ENCODE peak calls at places on chromosome 10, in ten cellular contexts. A is endodermal cell, D is left ventricle myocardium inferior, M is tibial artery, C is H1, U is fibroblast of the aortic adventitia, S is ascending aorta, X is colonic mucosa, H is AG09309, W is AG10803. K is an unnamed sample.

GRCh38 chr10:76352300-76352699 is 920.9 kb downstream of the LRMDA start:
- DNase-seq in X (no peak), S (no peak), U (peak), W (peak), M (no peak), H (peak), C (no peak), D (no peak), A (no peak), K (peak)

GRCh38 chr10:22714524-22715289 is at the start of gene PIP4K2A:
- DNase-seq in A (peak), U (peak), D (peak), W (peak), H (peak), X (peak), C (peak), M (peak), S (no peak), K (peak)

GRCh38 chr10:70931168-70931805 is 42.9 kb upstream of the PCBD1 start:
- DNase-seq in C (no peak), D (no peak), U (no peak), W (peak), A (peak), H (no peak), M (no peak), S (no peak), X (no peak), K (peak)

GRCh38 chr10:108901766-108902365 is 1021.4 kb downstream of the XPNPEP1 start:
- DNase-seq in S (no peak), M (no peak), D (no peak), W (no peak), U (no peak), X (no peak), A (no peak), C (no peak), H (no peak), K (no peak)

GRCh38 chr10:121152033-121152432 is 300.9 kb downstream of the WDR11 start:
- DNase-seq in H (no peak), A (no peak), U (no peak), X (no peak), W (no peak), D (no peak), M (no peak), S (no peak), C (no peak), K (no peak)

GRCh38 chr10:2214805-2215204 is 477.5 kb upstream of the ADARB2 start:
- DNase-seq in S (no peak), H (no peak), M (no peak), A (no peak), C (no peak), X (no peak), D (no peak), W (no peak), U (no peak), K (no peak)

GRCh38 chr10:123743441-123744225 is 77.5 kb downstream of the GPR26 start:
- DNase-seq in H (no peak), D (no peak), U (peak), A (no peak), C (no peak), W (peak), X (no peak), M (no peak), S (no peak), K (no peak)

GRCh38 chr10:113187066-113187777 is 237.2 kb downstream of the TCF7L2 start:
- DNase-seq in C (no peak), A (no peak), H (no peak), W (no peak), S (no peak), M (peak), D (peak), U (peak), X (no peak), K (peak)

GRCh38 chr10:60235001-60235400 is 154.7 kb downstream of the ANK3 start:
- DNase-seq in W (peak), H (peak), A (no peak), C (no peak), M (no peak), S (no peak), U (peak), D (no peak), X (no peak), K (peak)

GRCh38 chr10:124239666-124240065 is 146.3 kb upstream of the CHST15 start:
- DNase-seq in D (no peak), W (no peak), S (no peak), M (no peak), U (no peak), A (no peak), X (no peak), H (no peak), C (no peak), K (no peak)

GRCh38 chr10:69421611-69422308 is 5.0 kb upstream of the TACR2 start:
- DNase-seq in A (no peak), U (no peak), C (no peak), X (no peak), M (no peak), S (no peak), H (no peak), W (no peak), D (peak), K (peak)

GRCh38 chr10:71713135-71714040 is 6.2 kb downstream of the C10orf105 start:
- DNase-seq in S (peak), W (peak), U (peak), X (peak), A (peak), D (peak), M (peak), H (peak), C (no peak), K (peak)

GRCh38 chr10:84845628-84846261 is 517.4 kb downstream of the CCSER2 start:
- DNase-seq in W (no peak), S (no peak), C (no peak), H (no peak), U (no peak), D (no peak), M (no peak), A (peak), X (no peak), K (no peak)

GRCh38 chr10:69567920-69568319 is 5.3 kb downstream of the NEUROG3 start:
- DNase-seq in W (peak), X (no peak), M (no peak), C (peak), S (no peak), D (peak), H (no peak), A (peak), U (peak), K (peak)

GRCh38 chr10:101284171-101285092 is 55.2 kb upstream of the LBX1 start:
- DNase-seq in M (no peak), C (peak), X (no peak), H (no peak), S (no peak), D (no peak), A (peak), W (no peak), U (no peak), K (no peak)

GRCh38 chr10:96285331-96285752 is 14.0 kb upstream of the BLNK start:
- DNase-seq in X (peak), A (peak), D (no peak), W (no peak), U (no peak), S (no peak), M (no peak), H (no peak), C (peak), K (no peak)

GRCh38 chr10:120948889-120949382 is 97.8 kb downstream of the WDR11 start:
- DNase-seq in S (no peak), M (peak), A (peak), C (peak), U (peak), X (peak), H (peak), D (peak), W (peak), K (peak)

GRCh38 chr10:95837783-95838182 is 70.0 kb upstream of the CC2D2B start:
- DNase-seq in S (no peak), D (no peak), U (no peak), M (no peak), C (no peak), A (no peak), W (no peak), X (no peak), H (no peak), K (no peak)

GRCh38 chr10:61153766-61154165 is 209.8 kb upstream of the RHOBTB1 start:
- DNase-seq in S (no peak), C (no peak), M (no peak), A (no peak), U (peak), D (no peak), W (peak), X (no peak), H (no peak), K (peak)

GRCh38 chr10:27659786-27660185 is 85.8 kb downstream of the MKX start:
- DNase-seq in A (peak), H (no peak), M (no peak), S (no peak), U (no peak), X (no peak), D (no peak), W (peak), C (no peak), K (no peak)

GRCh38 chr10:11782793-11783557 is 40.2 kb upstream of the PROSER2 start:
- DNase-seq in A (peak), X (no peak), C (peak), D (no peak), U (peak), M (no peak), H (no peak), W (peak), S (no peak), K (peak)

GRCh38 chr10:133310789-133311188 is 2.1 kb downstream of the ZNF511 start:
- DNase-seq in C (no peak), U (no peak), W (no peak), D (no peak), A (no peak), H (no peak), S (no peak), X (no peak), M (no peak), K (no peak)

GRCh38 chr10:29648114-29648982 is 13.6 kb upstream of the SVIL start:
- DNase-seq in H (no peak), W (peak), S (no peak), D (no peak), A (no peak), C (no peak), U (peak), X (peak), M (no peak), K (peak)

GRCh38 chr10:60446855-60447254 is 57.2 kb upstream of the ANK3 start:
- DNase-seq in S (no peak), U (no peak), A (no peak), C (no peak), M (no peak), D (no peak), X (no peak), W (peak), H (no peak), K (peak)

DNA sequence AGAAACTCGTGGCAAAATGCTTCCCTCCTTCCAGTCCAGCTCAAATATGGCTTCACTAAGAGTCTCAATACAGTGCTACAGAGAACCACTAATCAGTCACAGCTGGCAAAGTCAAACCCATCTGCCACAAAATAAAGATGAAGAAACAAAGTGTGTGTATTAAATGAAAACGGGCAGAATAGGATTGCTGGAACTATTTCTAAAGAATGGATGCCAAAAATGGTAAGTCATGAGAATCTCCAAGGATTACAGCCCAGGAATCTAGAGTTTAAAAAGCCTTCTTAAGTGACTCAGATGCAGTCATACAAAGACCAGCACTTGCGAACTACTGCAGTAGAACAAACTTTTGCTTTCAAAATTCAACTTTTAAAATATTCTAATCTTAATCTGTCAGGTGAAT is 61.9 kb downstream of the CACUL1 start:
- DNase-seq in H (peak), X (no peak), A (no peak), S (no peak), M (no peak), W (peak), C (no peak), U (peak), D (no peak), K (peak)
- H3K4me3 ChIP-seq in H (no peak), X (no peak), A (no peak), S (no peak), M (no peak), W (peak), C (no peak), U (no peak), D (no peak), K (no peak)

GRCh38 chr10:62264702-62265436 is 3.8 kb downstream of the RTKN2 start:
- DNase-seq in M (no peak), U (peak), W (peak), H (peak), X (no peak), S (no peak), A (peak), D (no peak), C (no peak), K (peak)
- TF ChIP-seq CTCF in M (peak), U (peak), W (peak), H (peak), X (peak), S (peak), A (peak), D (peak), C (peak), K (peak)

GRCh38 chr10:4134701-4135100 is 349.7 kb upstream of the KLF6 start:
- DNase-seq in S (no peak), M (no peak), X (no peak), D (no peak), A (no peak), W (no peak), C (no peak), U (no peak), H (no peak), K (no peak)
- H3K4me3 ChIP-seq in S (no peak), M (no peak), X (no peak), D (no peak), A (no peak), W (no peak), C (no peak), U (no peak), H (no peak), K (no peak)

GRCh38 chr10:6458814-6459213 is 121.3 kb downstream of the PRKCQ start:
- DNase-seq in S (no peak), H (no peak), U (no peak), A (no peak), W (no peak), M (no peak), X (no peak), D (no peak), C (no peak), K (no peak)
- TF ChIP-seq CTCF in S (no peak), H (no peak), U (no peak), A (no peak), W (no peak), M (no peak), X (no peak), D (no peak), C (no peak), K (no peak)

DNA sequence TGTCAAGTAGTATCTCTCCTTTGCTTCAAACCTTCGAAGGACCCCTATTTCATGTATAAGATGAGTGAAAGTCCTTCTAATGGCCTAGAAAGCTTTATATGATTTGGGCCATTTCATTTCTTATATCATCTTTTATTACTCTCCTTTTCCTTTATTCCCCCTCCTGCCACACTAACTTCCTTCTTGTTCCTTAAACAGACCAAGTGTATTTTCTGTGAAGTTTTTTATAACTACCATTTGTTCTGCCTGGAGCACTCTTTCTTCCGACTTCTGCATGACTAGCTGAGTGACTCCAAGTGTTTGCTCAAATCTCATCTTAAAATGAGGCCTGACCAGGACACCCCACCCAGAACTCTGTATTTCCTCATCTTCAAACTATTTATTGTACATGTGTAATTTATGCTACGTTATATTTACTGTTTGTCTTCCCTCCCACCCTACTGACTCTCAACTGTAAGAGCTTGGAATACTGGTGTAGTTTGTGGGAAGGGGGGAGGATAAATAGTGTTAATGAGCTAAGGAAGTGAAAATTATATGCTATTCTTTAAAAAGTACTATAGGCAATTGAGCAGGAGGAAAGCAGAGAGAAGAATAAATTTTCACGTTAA is 3.2 kb downstream of the MINDY3 start:
- DNase-seq in D (no peak), X (peak), U (no peak), S (no peak), M (no peak), C (no peak), H (no peak), W (no peak), A (no peak), K (no peak)
- H3K4me3 ChIP-seq in D (no peak), X (no peak), U (no peak), S (no peak), M (no peak), C (no peak), H (no peak), W (no peak), A (peak), K (no peak)

GRCh38 chr10:1074063-1074747 is 18.0 kb downstream of the WDR37 start:
- DNase-seq in S (no peak), X (no peak), D (no peak), U (no peak), A (peak), H (no peak), W (no peak), M (no peak), C (peak), K (no peak)
- TF ChIP-seq CTCF in S (no peak), X (no peak), D (no peak), U (no peak), A (peak), H (no peak), W (peak), M (no peak), C (peak), K (peak)

K was measured in fibroblast of pulmonary artery.